ENCODE peak calls at places on chromosomes 13 and 19, in six cellular contexts. One of them, this sample, is unnamed.

GRCh38 chr13:33776510-33776909 is 41.4 kb upstream of the RFC3 start:
- DNase-seq in endothelial cell: no peak
- DNase-seq in neuronal stem cell: no peak
- DNase-seq in effector CD4-positive, alpha-beta T cell: no peak
- DNase-seq in C1 segment of cervical spinal cord: no peak
- DNase-seq in immature natural killer cell: no peak
- DNase-seq in this sample: no peak

GRCh38 chr13:48251616-48252081 is 18.6 kb downstream of the ITM2B start:
- DNase-seq in effector CD4-positive, alpha-beta T cell: no peak
- DNase-seq in endothelial cell: no peak
- DNase-seq in C1 segment of cervical spinal cord: no peak
- DNase-seq in immature natural killer cell: no peak
- DNase-seq in neuronal stem cell: no peak
- DNase-seq in this sample: no peak

GRCh38 chr13:113618455-113618854 is 33.9 kb downstream of the TFDP1 start:
- DNase-seq in neuronal stem cell: no peak
- DNase-seq in immature natural killer cell: no peak
- DNase-seq in C1 segment of cervical spinal cord: no peak
- DNase-seq in endothelial cell: no peak
- DNase-seq in effector CD4-positive, alpha-beta T cell: no peak
- DNase-seq in this sample: no peak

GRCh38 chr13:79212064-79212619 is 193.9 kb downstream of the RBM26 start:
- DNase-seq in immature natural killer cell: no peak
- DNase-seq in effector CD4-positive, alpha-beta T cell: no peak
- DNase-seq in neuronal stem cell: no peak
- DNase-seq in endothelial cell: no peak
- DNase-seq in C1 segment of cervical spinal cord: no peak
- DNase-seq in this sample: no peak

GRCh38 chr19:42010245-42011126 is 16.5 kb upstream of the ATP1A3 start:
- DNase-seq in immature natural killer cell: no peak
- DNase-seq in neuronal stem cell: no peak
- DNase-seq in C1 segment of cervical spinal cord: no peak
- DNase-seq in effector CD4-positive, alpha-beta T cell: no peak
- DNase-seq in endothelial cell: no peak
- DNase-seq in this sample: no peak

GRCh38 chr19:41206926-41207750 is 11.9 kb upstream of the AXL start:
- DNase-seq in neuronal stem cell: no peak
- DNase-seq in endothelial cell: no peak
- DNase-seq in effector CD4-positive, alpha-beta T cell: no peak
- DNase-seq in C1 segment of cervical spinal cord: no peak
- DNase-seq in immature natural killer cell: no peak
- DNase-seq in this sample: no peak

GRCh38 chr13:26616126-26616525 is 58.6 kb downstream of the WASF3 start:
- DNase-seq in endothelial cell: no peak
- DNase-seq in immature natural killer cell: no peak
- DNase-seq in C1 segment of cervical spinal cord: no peak
- DNase-seq in neuronal stem cell: no peak
- DNase-seq in effector CD4-positive, alpha-beta T cell: no peak
- DNase-seq in this sample: no peak

GRCh38 chr19:4730740-4731171 is 7.1 kb upstream of the DPP9 start:
- DNase-seq in immature natural killer cell: peak
- DNase-seq in endothelial cell: peak
- DNase-seq in C1 segment of cervical spinal cord: no peak
- DNase-seq in effector CD4-positive, alpha-beta T cell: peak
- DNase-seq in neuronal stem cell: no peak
- DNase-seq in this sample: peak

GRCh38 chr13:91348906-91349435 is 1.5 kb downstream of the MIR17HG start:
- DNase-seq in neuronal stem cell: peak
- DNase-seq in endothelial cell: peak
- DNase-seq in immature natural killer cell: peak
- DNase-seq in C1 segment of cervical spinal cord: peak
- DNase-seq in effector CD4-positive, alpha-beta T cell: peak
- DNase-seq in this sample: peak

GRCh38 chr13:113153810-113154748 is 4.4 kb upstream of the PROZ start:
- DNase-seq in endothelial cell: peak
- DNase-seq in effector CD4-positive, alpha-beta T cell: peak
- DNase-seq in neuronal stem cell: peak
- DNase-seq in immature natural killer cell: peak
- DNase-seq in C1 segment of cervical spinal cord: peak
- DNase-seq in this sample: peak

GRCh38 chr19:10096615-10096963 is 5.9 kb downstream of the ANGPTL6 start:
- DNase-seq in neuronal stem cell: no peak
- DNase-seq in endothelial cell: no peak
- DNase-seq in effector CD4-positive, alpha-beta T cell: no peak
- DNase-seq in immature natural killer cell: no peak
- DNase-seq in C1 segment of cervical spinal cord: no peak
- DNase-seq in this sample: no peak

GRCh38 chr19:5880604-5881078 is 10.3 kb upstream of the FUT5 start:
- DNase-seq in immature natural killer cell: no peak
- DNase-seq in neuronal stem cell: no peak
- DNase-seq in effector CD4-positive, alpha-beta T cell: no peak
- DNase-seq in endothelial cell: no peak
- DNase-seq in C1 segment of cervical spinal cord: peak
- DNase-seq in this sample: no peak

GRCh38 chr19:30336290-30336689 is 35.9 kb upstream of the ZNF536 start:
- DNase-seq in effector CD4-positive, alpha-beta T cell: no peak
- DNase-seq in endothelial cell: no peak
- DNase-seq in immature natural killer cell: no peak
- DNase-seq in neuronal stem cell: no peak
- DNase-seq in C1 segment of cervical spinal cord: no peak
- DNase-seq in this sample: no peak

GRCh38 chr19:47157455-47158321 is 27.1 kb downstream of the SAE1 start:
- DNase-seq in neuronal stem cell: peak
- DNase-seq in effector CD4-positive, alpha-beta T cell: peak
- DNase-seq in endothelial cell: peak
- DNase-seq in C1 segment of cervical spinal cord: peak
- DNase-seq in immature natural killer cell: peak
- DNase-seq in this sample: no peak

GRCh38 chr13:109606404-109607028 is 179.9 kb downstream of the IRS2 start:
- DNase-seq in C1 segment of cervical spinal cord: no peak
- DNase-seq in immature natural killer cell: no peak
- DNase-seq in effector CD4-positive, alpha-beta T cell: no peak
- DNase-seq in endothelial cell: no peak
- DNase-seq in neuronal stem cell: no peak
- DNase-seq in this sample: no peak

GRCh38 chr13:41284512-41285288 is 21.3 kb upstream of the MTRF1 start:
- DNase-seq in C1 segment of cervical spinal cord: no peak
- DNase-seq in immature natural killer cell: no peak
- DNase-seq in neuronal stem cell: no peak
- DNase-seq in endothelial cell: no peak
- DNase-seq in effector CD4-positive, alpha-beta T cell: no peak
- DNase-seq in this sample: no peak

GRCh38 chr19:41997851-41998229 is 3.8 kb upstream of the ATP1A3 start:
- DNase-seq in C1 segment of cervical spinal cord: no peak
- DNase-seq in endothelial cell: no peak
- DNase-seq in neuronal stem cell: no peak
- DNase-seq in immature natural killer cell: no peak
- DNase-seq in effector CD4-positive, alpha-beta T cell: no peak
- DNase-seq in this sample: no peak

GRCh38 chr13:91722267-91722884 is 324.0 kb downstream of the GPC5 start:
- DNase-seq in C1 segment of cervical spinal cord: no peak
- DNase-seq in endothelial cell: no peak
- DNase-seq in neuronal stem cell: no peak
- DNase-seq in immature natural killer cell: peak
- DNase-seq in effector CD4-positive, alpha-beta T cell: no peak
- DNase-seq in this sample: no peak

GRCh38 chr19:42286349-42287016 is 15.4 kb upstream of the PRR19 start:
- DNase-seq in neuronal stem cell: no peak
- DNase-seq in effector CD4-positive, alpha-beta T cell: no peak
- DNase-seq in endothelial cell: no peak
- DNase-seq in immature natural killer cell: no peak
- DNase-seq in C1 segment of cervical spinal cord: peak
- DNase-seq in this sample: no peak

This sample was measured in T-helper 1 cell.